ENCODE peak calls at places on chromosome 22, in nine cellular contexts. G is pons, K is caudate nucleus, D is HFFc6, T is glutamatergic neuron, L is keratinocyte, A is neuronal stem cell, J is PC-9, F is cardiac fibroblast. C is an unnamed sample.

GRCh38 chr22:40487663-40488249 is 117.4 kb downstream of the SGSM3 start:
- DNase-seq in G (no peak), K (no peak), D (peak), T (no peak), L (no peak), A (no peak), J (no peak), F (peak), C (no peak)

GRCh38 chr22:36850682-36851081 is 10.1 kb upstream of the NCF4 start:
- DNase-seq in G (no peak), K (no peak), D (no peak), T (no peak), L (no peak), A (no peak), J (no peak), F (no peak), C (no peak)

GRCh38 chr22:28021998-28022660 is 103.1 kb upstream of the PITPNB start:
- DNase-seq in G (no peak), K (no peak), D (no peak), T (peak), L (no peak), A (no peak), J (no peak), F (no peak), C (peak)

GRCh38 chr22:42430486-42431125 is 1.6 kb downstream of the NFAM1 start:
- DNase-seq in G (no peak), K (no peak), D (no peak), T (no peak), L (no peak), A (no peak), J (no peak), F (no peak), C (no peak)

GRCh38 chr22:25749420-25750169 is 7.6 kb downstream of the MYO18B start:
- DNase-seq in G (no peak), K (no peak), D (no peak), T (no peak), L (no peak), A (no peak), J (no peak), F (peak), C (no peak)

GRCh38 chr22:25698461-25698860 is 43.5 kb upstream of the MYO18B start:
- DNase-seq in G (no peak), K (no peak), D (no peak), T (no peak), L (no peak), A (no peak), J (no peak), F (no peak), C (no peak)

GRCh38 chr22:37206118-37206840 is 6.0 kb downstream of the SSTR3 start:
- DNase-seq in G (no peak), K (no peak), D (no peak), T (no peak), L (no peak), A (no peak), J (no peak), F (no peak), C (peak)

GRCh38 chr22:19730662-19731360 is 7.5 kb downstream of the GP1BB start:
- DNase-seq in G (peak), K (peak), D (peak), T (peak), L (no peak), A (peak), J (peak), F (peak), C (peak)

GRCh38 chr22:34330432-34330831 is 410.2 kb upstream of the LARGE1 start:
- DNase-seq in G (no peak), K (no peak), D (no peak), T (no peak), L (no peak), A (no peak), J (no peak), F (no peak), C (no peak)

GRCh38 chr22:44068422-44069191 is 44.5 kb downstream of the PARVB start:
- DNase-seq in G (peak), K (no peak), D (no peak), T (no peak), L (no peak), A (no peak), J (no peak), F (no peak), C (no peak)

GRCh38 chr22:22940961-22941605 is 53.5 kb downstream of the IGLL5 start:
- DNase-seq in G (no peak), K (no peak), D (no peak), T (no peak), L (no peak), A (no peak), J (no peak), F (no peak), C (no peak)

GRCh38 chr22:25334091-25334490 is 114.7 kb downstream of the CRYBB2 start:
- DNase-seq in G (peak), K (peak), D (no peak), T (peak), L (no peak), A (peak), J (no peak), F (peak), C (no peak)

GRCh38 chr22:27993201-27993635 is 74.2 kb upstream of the PITPNB start:
- DNase-seq in G (no peak), K (no peak), D (no peak), T (peak), L (no peak), A (no peak), J (no peak), F (no peak), C (no peak)

GRCh38 chr22:17418890-17419324 is 49.6 kb downstream of the CECR2 start:
- DNase-seq in G (no peak), K (no peak), D (no peak), T (no peak), L (no peak), A (no peak), J (no peak), F (peak), C (no peak)

GRCh38 chr22:19793656-19794310 is 33.2 kb downstream of the TBX1 start:
- DNase-seq in G (no peak), K (no peak), D (no peak), T (no peak), L (no peak), A (no peak), J (no peak), F (no peak), C (no peak)

GRCh38 chr22:36981247-36981775 is 37.9 kb downstream of the TST start:
- DNase-seq in G (no peak), K (no peak), D (no peak), T (no peak), L (no peak), A (no peak), J (no peak), F (no peak), C (no peak)

GRCh38 chr22:22376352-22376706 is 131.7 kb downstream of the VPREB1 start:
- DNase-seq in G (no peak), K (no peak), D (no peak), T (no peak), L (no peak), A (no peak), J (no peak), F (no peak), C (no peak)